ENCODE peak calls at places on chromosomes 6 and 20, in six cellular contexts. N is ovary, M is K562, A is tibial nerve, B is A549, H is GM12878. F is an unnamed sample. For H3K4me1, the result is how much of the 10 kb centered on the place peaks cover.

GRCh38 chr20:20204326-20204725 is 152.0 kb downstream of the CFAP61 start:
- DNase-seq in B (no peak), A (no peak), M (no peak), H (no peak), N (no peak), F (no peak)

GRCh38 chr20:58447733-58448391 is 58.8 kb downstream of the VAPB start:
- DNase-seq in M (peak), N (no peak), H (no peak), B (peak), A (peak), F (peak)

GRCh38 chr20:20450461-20451027 is 82.6 kb downstream of the INSM1 start:
- DNase-seq in B (no peak), A (no peak), M (no peak), H (no peak), N (no peak), F (no peak)

GRCh38 chr6:3455121-3455489 is 1.7 kb downstream of the SLC22A23 start:
- DNase-seq in H (no peak), N (no peak), B (no peak), M (no peak), A (no peak), F (peak)

GRCh38 chr6:135145509-135145865 is 35.6 kb upstream of the MYB start:
- DNase-seq in N (no peak), A (no peak), H (no peak), B (no peak), M (no peak), F (no peak)

GRCh38 chr6:444653-445275 is 53.2 kb downstream of the IRF4 start:
- DNase-seq in M (no peak), A (no peak), H (no peak), N (no peak), B (no peak), F (no peak)

GRCh38 chr20:24148372-24148771 is 159.8 kb upstream of the GGTLC1 start:
- DNase-seq in B (no peak), M (no peak), A (no peak), H (peak), N (no peak), F (peak)

GRCh38 chr6:20757761-20758160 is 223.5 kb downstream of the CDKAL1 start:
- DNase-seq in M (no peak), H (no peak), N (no peak), A (no peak), B (peak), F (no peak)

GRCh38 chr20:38271609-38272120 is 11.1 kb upstream of the KIAA1755 start:
- DNase-seq in H (no peak), M (no peak), B (no peak), A (no peak), N (no peak), F (no peak)

GRCh38 chr6:106512048-106512957 is 117.0 kb downstream of the RTN4IP1 start:
- DNase-seq in B (peak), M (no peak), N (peak), A (peak), H (no peak), F (peak)

GRCh38 chr6:13486679-13487121 is 700 bp downstream of the GFOD1 start:
- DNase-seq in N (peak), B (peak), M (peak), A (peak), H (no peak), F (peak)

GRCh38 chr20:54122189-54122588 is 51.6 kb downstream of the CYP24A1 start:
- DNase-seq in B (peak), M (no peak), N (no peak), H (no peak), A (no peak), F (no peak)

GRCh38 chr6:11425876-11426275 is 111.7 kb upstream of the TMEM170B start:
- DNase-seq in N (no peak), M (no peak), A (no peak), H (no peak), B (no peak), F (no peak)

GRCh38 chr6:41423002-41423401 is 87.6 kb downstream of the NCR2 start:
- DNase-seq in B (no peak), A (no peak), N (no peak), M (no peak), H (no peak), F (no peak)

GRCh38 chr6:108235121-108235520 is 25.7 kb downstream of the SNX3 start:
- DNase-seq in H (no peak), M (no peak), N (no peak), A (no peak), B (no peak), F (no peak)

GRCh38 chr6:46684771-46685170 is 2.9 kb upstream of the TDRD6 start:
- DNase-seq in B (no peak), N (no peak), H (no peak), A (no peak), M (no peak), F (no peak)

GRCh38 chr20:19726126-19726525 is 31.9 kb upstream of the RIN2 start:
- DNase-seq in A (no peak), B (no peak), N (no peak), H (no peak), M (no peak), F (no peak)

GRCh38 chr20:47744803-47745202 is 40.5 kb downstream of the SULF2 start:
- DNase-seq in M (no peak), N (no peak), A (no peak), H (no peak), B (no peak), F (no peak)

DNA sequence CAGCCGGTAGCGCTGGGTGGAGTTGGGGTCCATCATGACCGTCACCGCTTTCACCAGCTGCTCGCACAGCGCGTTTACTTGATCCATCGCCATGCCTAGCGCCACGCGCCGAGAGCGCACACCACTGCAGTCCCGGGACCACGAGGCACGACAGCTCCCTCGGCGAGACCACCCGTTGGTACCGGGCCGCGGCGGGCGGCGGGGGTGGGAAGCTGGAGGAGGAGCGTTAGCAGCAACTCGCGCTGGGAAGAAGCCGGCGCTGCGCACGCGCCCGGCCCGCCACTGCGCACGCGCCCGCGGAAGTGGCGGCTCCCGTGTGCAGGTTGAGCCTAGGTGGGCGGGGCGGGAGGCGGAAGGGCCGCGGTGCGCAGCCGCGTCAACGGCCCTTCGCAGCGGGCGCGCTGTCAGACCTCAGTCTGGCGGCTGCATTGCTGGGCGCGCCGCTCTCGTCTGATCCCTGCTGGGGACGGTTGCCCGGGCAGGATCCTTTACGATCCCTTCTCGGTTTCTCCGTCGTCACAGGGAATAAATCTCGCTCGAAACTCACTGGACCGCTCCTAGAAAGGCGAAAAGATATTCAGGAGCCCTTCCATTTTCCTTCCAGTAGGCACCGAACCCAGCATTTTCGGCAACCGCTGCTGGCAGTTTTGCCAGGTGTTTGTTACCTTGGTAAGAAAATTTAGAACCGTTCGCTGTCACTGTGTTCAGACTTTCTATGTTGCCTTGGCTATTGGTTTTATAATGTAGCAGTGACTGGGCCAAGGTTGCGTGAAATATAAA is at the start of the genes POLH and XPO5:
- DNase-seq in N (peak), A (peak), M (peak), B (peak), H (peak), F (peak)
- TF ChIP-seq POLR2A in N (no peak), A (peak), M (peak), B (peak), H (peak), F (peak)

DNA sequence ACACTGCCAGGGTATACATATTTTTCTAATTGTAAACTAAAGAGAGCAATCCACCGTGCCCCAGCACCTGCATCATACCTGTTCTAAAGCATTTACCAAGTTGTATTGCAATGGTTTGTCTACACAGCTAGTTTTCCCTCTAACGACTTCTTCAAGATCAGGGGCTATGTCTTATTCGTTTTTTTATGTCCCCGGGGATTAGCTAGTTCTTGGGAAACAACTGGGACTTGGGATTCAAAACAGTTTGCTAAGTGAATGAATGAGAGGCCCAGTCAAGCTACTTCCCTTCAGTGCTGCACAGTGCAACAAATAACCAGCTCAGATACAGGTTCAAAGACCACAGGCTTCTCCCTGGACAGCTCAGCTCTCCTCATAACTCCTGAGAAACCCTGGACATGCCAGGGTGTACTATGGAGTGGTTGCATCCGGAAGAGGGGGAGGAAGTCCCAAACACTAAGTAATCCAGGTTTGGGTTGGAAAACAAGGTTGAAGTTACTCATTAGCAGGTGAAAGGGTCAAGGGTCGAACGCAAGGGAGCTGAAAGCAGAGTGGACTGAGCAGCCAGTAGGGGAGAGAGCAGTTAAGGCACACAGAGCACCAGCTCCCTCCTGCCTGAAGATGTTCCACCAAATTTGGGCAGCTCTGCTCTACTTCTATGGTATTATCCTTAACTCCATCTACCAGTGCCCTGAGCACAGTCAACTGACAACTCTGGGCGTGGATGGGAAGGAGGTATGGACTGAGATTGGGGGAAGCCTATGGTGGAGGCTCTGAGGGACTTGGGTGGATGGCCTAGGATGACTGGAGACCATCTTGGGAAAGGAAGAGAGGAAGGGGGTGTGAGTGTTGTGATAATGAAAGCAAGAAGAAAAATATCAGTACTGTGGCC is at the start of gene APOM:
- DNase-seq in N (no peak), H (no peak), A (no peak), B (no peak), M (no peak), F (no peak)
- H3K4me1 ChIP-seq in N (under half), H (under half), A (under half), B (under half), M (under half), F (under half)

DNA sequence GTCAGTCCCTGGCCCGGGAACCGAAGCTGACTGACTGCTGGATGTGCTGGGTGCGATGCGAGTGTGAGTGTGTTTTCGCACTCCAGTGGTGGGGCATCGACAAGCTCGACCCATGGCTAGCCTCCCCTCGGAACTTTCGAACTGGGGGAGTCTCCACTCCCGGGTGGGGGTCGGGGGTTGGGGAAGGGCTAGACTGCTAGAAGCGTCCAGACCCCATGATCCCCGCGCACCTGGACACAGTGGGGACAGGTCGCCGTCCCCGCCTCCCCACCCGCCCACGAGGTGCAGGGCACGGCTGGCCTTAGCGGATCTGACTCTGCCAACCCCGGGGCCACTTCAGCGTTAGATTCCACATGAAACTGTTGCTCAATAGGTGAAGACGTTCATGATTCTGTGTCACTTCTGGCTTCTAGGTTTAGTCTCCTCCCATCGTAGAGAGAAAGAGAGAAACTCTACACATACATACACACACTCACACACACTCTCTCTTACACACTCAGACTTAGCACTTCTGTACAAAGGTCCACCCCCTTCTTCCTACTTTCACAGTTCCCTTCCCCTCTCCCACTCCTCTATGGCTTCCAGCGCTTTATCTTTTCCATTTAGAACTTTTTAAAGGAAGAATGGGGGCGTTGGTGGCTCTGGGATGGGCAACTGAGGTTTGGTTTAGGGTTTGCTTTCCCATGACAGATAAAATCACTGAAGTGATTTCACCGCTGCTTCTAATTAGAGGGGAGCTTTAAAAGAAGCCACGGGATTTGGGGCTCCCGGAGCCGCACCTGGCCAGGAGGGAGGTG is 5.1 kb upstream of the TFAP2A start:
- DNase-seq in H (no peak), N (no peak), B (no peak), M (no peak), A (no peak), F (no peak)
- TF ChIP-seq EP300 in H (no peak), N (no peak), B (no peak), M (no peak), A (no peak), F (no peak)

GRCh38 chr6:14664616-14665315 is 547.2 kb downstream of the CD83 start:
- DNase-seq in N (no peak), B (no peak), H (no peak), A (no peak), M (no peak), F (no peak)

GRCh38 chr6:14670806-14671205 is 553.2 kb downstream of the CD83 start:
- DNase-seq in B (no peak), N (no peak), H (no peak), A (no peak), M (no peak), F (no peak)

GRCh38 chr6:14664112-14664592 is 546.6 kb downstream of the CD83 start:
- DNase-seq in A (no peak), B (no peak), H (no peak), M (no peak), N (no peak), F (no peak)

GRCh38 chr6:14661696-14662095 is 544.1 kb downstream of the CD83 start:
- DNase-seq in H (no peak), N (no peak), M (no peak), A (no peak), B (no peak), F (no peak)

GRCh38 chr6:14665827-14666724 is 548.5 kb downstream of the CD83 start:
- DNase-seq in N (no peak), H (no peak), M (peak), B (peak), A (peak), F (peak)
- TF ChIP-seq POLR2A in N (no peak), H (no peak), M (no peak), B (no peak), A (no peak), F (no peak)

GRCh38 chr20:32446301-32447100 is 88.4 kb downstream of the ASXL1 start:
- DNase-seq in H (no peak), A (no peak), M (no peak), N (no peak), B (no peak), F (peak)

GRCh38 chr20:32444474-32445220 is 86.5 kb downstream of the ASXL1 start:
- DNase-seq in A (no peak), B (no peak), N (no peak), H (no peak), M (no peak), F (peak)

GRCh38 chr20:32443386-32443974 is 85.3 kb downstream of the ASXL1 start:
- DNase-seq in N (no peak), A (no peak), M (no peak), B (no peak), H (no peak), F (peak)

GRCh38 chr20:32447136-32448027 is 89.3 kb downstream of the ASXL1 start:
- DNase-seq in H (no peak), N (no peak), B (no peak), M (no peak), A (no peak), F (peak)

DNA sequence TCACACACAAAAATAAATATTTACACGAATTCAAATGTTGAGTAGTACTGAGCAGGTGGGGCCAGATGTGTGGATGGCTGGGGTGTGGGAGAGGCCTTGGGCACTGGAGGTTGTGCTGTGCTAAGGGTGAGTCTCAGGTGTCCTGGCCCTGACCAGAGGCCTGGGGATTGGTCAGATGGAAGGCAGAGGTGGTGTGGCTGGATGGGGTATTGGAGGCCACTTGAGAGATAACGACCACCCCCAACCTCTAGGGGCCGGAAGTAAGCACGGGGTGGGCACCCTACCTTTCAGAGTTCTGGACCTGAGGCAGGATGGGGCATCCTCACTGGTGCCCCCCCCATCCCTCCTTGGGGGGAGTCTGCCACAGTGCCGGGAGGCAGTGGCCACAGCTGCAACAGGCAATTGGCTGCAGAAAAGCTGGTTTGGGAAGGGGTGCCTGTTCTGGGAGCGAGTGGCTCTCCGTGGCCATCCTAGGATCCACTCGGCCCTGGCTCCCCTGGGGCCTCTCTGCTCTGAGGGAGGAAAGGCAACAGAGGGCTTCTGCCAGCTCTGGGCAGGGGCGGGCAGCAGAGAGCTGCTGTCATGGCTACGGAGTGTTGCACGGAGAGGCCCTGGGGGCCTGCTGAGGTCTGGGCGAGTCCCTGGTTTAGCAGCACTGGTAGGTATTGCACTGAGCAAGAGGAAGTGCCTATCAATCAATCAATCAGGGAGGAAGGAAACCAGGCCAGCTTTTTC is 87.6 kb downstream of the ASXL1 start:
- DNase-seq in N (no peak), A (no peak), M (no peak), B (no peak), H (no peak), F (peak)
- H3K4me1 ChIP-seq in N (under half), A (under half), M (under half), B (under half), H (under half), F (under half)

GRCh38 chr6:129426343-129426742 is 283.6 kb downstream of the ARHGAP18 start:
- DNase-seq in A (no peak), H (no peak), M (no peak), B (no peak), N (no peak), F (no peak)
- TF ChIP-seq EP300 in A (no peak), H (no peak), M (no peak), B (no peak), N (no peak), F (no peak)

DNA sequence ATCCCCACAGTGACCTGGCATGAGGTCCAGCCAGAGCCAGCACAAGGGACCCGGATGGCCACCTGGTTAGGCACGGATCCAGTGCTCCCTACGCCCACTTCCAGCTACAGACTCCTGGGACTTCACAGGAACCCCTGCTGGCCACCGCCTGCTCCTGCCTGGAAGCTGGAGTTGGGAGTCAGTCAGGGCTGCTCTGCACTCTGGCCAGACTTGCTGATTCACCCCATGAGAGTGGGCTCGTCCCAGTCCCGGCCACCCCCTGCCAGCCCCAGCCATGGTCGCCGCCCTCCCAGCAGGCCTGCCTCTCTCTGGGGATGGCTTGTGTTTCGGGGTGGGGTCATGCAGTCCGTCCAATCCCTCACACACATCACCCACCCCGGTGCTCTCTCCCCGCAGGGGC is 125.8 kb downstream of the DLL1 start:
- DNase-seq in H (no peak), N (peak), M (no peak), B (no peak), A (no peak), F (no peak)
- TF ChIP-seq POLR2A in H (no peak), N (no peak), M (no peak), B (no peak), A (no peak), F (no peak)